ENCODE peak calls at places on chromosomes 2 and 18, in seven cellular contexts. B is GM23338, Y is left ventricle myocardium inferior, V is Peyer's patch, F is cardiac muscle cell, H is thyroid gland, E is colonic mucosa. C is an unnamed sample.

GRCh38 chr2:169507698-169508097 is 1.8 kb upstream of the KLHL41 start:
- DNase-seq in Y (no peak), H (no peak), E (no peak), F (peak; percentile 58), B (no peak), V (no peak), C (no peak)

GRCh38 chr2:33620-34019 is 12.7 kb downstream of the FAM110C start:
- DNase-seq in V (no peak), H (no peak), Y (no peak), B (no peak), E (peak; percentile 75), F (no peak), C (no peak)

GRCh38 chr2:164697688-164698290 is 76.5 kb upstream of the GRB14 start:
- DNase-seq in V (no peak), F (peak; percentile 18), H (no peak), Y (no peak), B (peak; percentile 73), E (no peak), C (no peak)

GRCh38 chr18:74139888-74140287 is 7.7 kb downstream of the FBXO15 start:
- DNase-seq in V (no peak), F (peak; percentile 43), H (no peak), Y (no peak), E (no peak), B (no peak), C (no peak)

GRCh38 chr2:161426788-161427412 is 10.8 kb downstream of the TBR1 start:
- DNase-seq in B (peak; percentile 43), F (peak; percentile 55), E (peak; percentile 35), H (no peak), V (no peak), Y (no peak), C (peak; percentile 47)

GRCh38 chr18:59062643-59063006 is 77.1 kb upstream of the SEC11C start:
- DNase-seq in Y (no peak), H (no peak), B (no peak), E (no peak), V (no peak), F (no peak), C (no peak)

GRCh38 chr2:80288576-80288975 is 16.0 kb downstream of the LRRTM1 start:
- DNase-seq in V (no peak), E (no peak), H (peak; percentile 69), B (peak; percentile 8), F (no peak), Y (no peak), C (peak; percentile 79)

GRCh38 chr2:23614701-23615100 is 229.7 kb downstream of the KLHL29 start:
- DNase-seq in Y (no peak), F (no peak), V (no peak), B (peak; percentile 25), H (no peak), E (no peak), C (no peak)

GRCh38 chr2:102992607-102993006 is 230.8 kb downstream of the TMEM182 start:
- DNase-seq in F (no peak), H (no peak), V (no peak), Y (no peak), B (no peak), E (no peak), C (no peak)

GRCh38 chr18:23341383-23341782 is 111.7 kb upstream of the RIOK3 start:
- DNase-seq in Y (no peak), F (no peak), B (no peak), E (no peak), H (no peak), V (no peak), C (no peak)

GRCh38 chr2:66790651-66791181 is 355.8 kb downstream of the MEIS1 start:
- DNase-seq in Y (no peak), B (no peak), V (no peak), F (peak; percentile 24), H (no peak), E (peak; percentile 18), C (no peak)

GRCh38 chr2:191976436-191976835 is 129.5 kb upstream of the CAVIN2 start:
- DNase-seq in B (no peak), Y (no peak), E (no peak), V (no peak), F (peak; percentile 76), H (no peak), C (no peak)

GRCh38 chr2:26847663-26848335 is at the start of gene DPYSL5:
- DNase-seq in F (no peak), V (no peak), Y (no peak), B (peak; percentile 94), E (no peak), H (no peak), C (peak; percentile 73)

GRCh38 chr18:3452750-3453539 is 3.0 kb downstream of the TGIF1 start:
- DNase-seq in B (no peak), Y (no peak), V (no peak), E (peak; percentile 34), F (peak; percentile 40), H (no peak), C (no peak)

GRCh38 chr18:3454365-3455089 is 4.6 kb downstream of the TGIF1 start:
- DNase-seq in H (peak; percentile 37), Y (no peak), V (no peak), F (peak; percentile 78), E (peak; percentile 71), B (peak; percentile 84), C (no peak)

GRCh38 chr18:3451989-3452749 is 2.2 kb downstream of the TGIF1 start:
- DNase-seq in H (peak; percentile 82), E (peak; percentile 84), F (peak; percentile 78), B (peak; percentile 54), V (peak; percentile 78), Y (peak; percentile 44), C (no peak)

GRCh38 chr18:3455090-3455640 is 5.2 kb downstream of the TGIF1 start:
- DNase-seq in Y (no peak), F (no peak), B (peak; percentile 64), V (no peak), H (no peak), E (no peak), C (no peak)

DNA sequence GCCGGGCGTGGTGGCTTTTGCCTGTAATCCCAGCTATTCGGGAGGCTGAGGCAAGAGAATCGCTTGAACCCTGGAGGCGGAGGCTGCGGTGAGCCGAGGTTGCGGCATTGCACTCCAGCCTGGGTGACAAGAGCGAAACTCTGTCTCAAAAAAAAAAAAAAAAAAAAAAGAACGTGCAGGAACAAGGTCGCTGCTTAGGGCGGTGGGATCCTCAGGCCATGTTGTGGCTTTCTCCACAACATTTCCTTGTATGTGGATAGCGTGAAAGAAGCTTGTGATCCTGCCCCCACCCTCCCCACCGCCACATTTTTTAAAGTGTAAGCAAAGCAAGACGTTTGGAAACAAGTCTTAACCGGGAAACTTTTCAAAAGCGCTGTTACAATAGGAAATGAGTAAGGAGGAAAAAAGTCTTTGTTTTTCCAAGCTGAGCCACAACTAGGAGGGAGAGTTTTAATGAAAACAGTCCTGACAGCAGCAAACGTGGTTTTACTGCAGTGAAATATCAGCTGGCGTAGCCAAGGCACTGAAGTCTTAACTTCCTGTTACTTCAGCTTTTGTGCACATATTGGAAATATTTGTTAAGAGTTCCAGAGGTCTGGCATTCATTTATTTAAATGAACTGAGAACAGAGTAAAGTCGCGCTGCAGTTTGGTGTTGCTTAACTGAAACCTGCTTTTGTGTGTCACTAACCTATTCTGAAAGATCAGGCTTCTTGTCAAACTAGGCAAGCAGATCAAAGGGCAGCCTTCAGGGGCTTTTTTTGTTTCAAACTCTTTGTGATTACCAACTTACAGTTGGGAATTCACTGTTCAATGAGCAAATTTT is 3.8 kb downstream of the TGIF1 start:
- DNase-seq in E (peak; percentile 67), B (peak; percentile 59), Y (peak; percentile 20), V (peak; percentile 54), F (peak; percentile 96), H (peak; percentile 57), C (no peak)
- H3K4me3 ChIP-seq in E (peak overlapping the region; percentile 68), B (peak overlapping the region; percentile 83), Y (peak overlapping the region; percentile 91), V (peak overlapping the region; percentile 0), F (peak overlapping the region; percentile 97), H (no peak overlapping the region), C (peak overlapping the region; percentile 52)

GRCh38 chr2:95051636-95052035 is 26.1 kb downstream of the MAL start:
- DNase-seq in E (no peak), V (no peak), F (no peak), Y (no peak), H (no peak), B (no peak), C (no peak)

GRCh38 chr2:95049088-95049955 is 23.8 kb downstream of the MAL start:
- DNase-seq in H (peak; percentile 54), B (no peak), V (peak; percentile 23), Y (no peak), E (no peak), F (no peak), C (no peak)

GRCh38 chr2:95047629-95048510 is 22.4 kb downstream of the MAL start:
- DNase-seq in H (peak; percentile 97), Y (no peak), F (no peak), B (no peak), V (peak; percentile 35), E (no peak), C (no peak)

GRCh38 chr2:95050385-95051300 is 25.1 kb downstream of the MAL start:
- DNase-seq in Y (no peak), E (no peak), H (no peak), B (no peak), V (peak; percentile 16), F (peak; percentile 11), C (no peak)

DNA sequence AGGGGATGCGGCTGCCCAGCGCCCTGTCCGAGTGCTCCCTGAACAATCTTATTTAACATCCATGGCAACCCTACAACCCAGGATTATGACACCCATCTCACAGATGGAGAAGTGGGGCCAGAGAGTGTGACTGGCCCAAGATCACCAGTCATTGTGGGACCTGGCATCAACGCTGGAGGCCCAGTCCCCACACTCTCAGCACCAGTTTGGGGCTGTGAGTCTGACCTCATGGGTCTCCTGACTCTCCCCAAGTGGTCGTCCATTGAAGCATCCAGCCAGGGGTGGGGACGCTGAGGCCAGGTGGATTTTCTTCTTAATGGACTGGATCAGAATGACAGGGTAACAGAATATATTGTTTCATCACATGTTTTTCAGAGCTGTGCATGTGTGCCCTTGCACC is 24.5 kb downstream of the MAL start:
- DNase-seq in B (no peak), Y (no peak), H (no peak), F (no peak), V (peak; percentile 19), E (no peak), C (no peak)
- H3K27ac ChIP-seq in B (no peak overlapping the region), Y (no peak overlapping the region), H (no peak overlapping the region), F (no peak overlapping the region), V (no peak overlapping the region), E (no peak overlapping the region), C (no peak overlapping the region)

DNA sequence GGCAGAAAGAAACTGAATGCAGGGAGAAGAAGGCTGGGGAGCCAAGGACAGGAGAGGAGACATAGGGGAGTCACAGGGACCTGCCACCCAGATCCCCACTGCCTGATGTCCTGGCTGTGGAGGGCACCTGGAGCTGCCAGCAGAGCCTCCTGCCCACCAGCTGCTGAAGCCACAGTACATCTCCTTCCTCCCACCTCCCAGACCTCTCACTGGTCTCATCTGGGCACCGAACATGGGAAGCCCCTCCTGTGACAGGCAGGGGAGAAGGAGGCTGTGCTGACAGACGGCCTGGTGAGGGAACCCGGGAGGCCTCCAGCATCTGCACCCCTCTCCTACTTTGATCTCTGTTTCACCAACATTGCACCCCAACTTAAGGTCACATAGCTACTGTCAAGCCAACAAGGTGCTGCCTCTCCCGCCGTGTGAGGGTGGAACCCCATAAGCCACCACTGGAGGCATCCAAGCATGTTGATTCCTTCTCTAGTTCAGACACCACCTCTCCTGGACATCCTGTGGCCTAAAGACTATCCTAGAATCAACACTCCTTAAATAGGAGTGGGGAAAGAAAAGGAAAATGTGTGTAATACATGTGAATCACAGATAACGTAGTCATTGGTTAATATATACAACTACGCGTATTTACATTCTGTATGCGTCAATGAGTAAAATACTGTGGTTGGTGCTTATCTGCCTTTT is 3.6 kb upstream of the RNPEPL1 start:
- DNase-seq in E (peak; percentile 23), V (peak; percentile 45), H (no peak), B (no peak), F (peak; percentile 79), Y (no peak), C (no peak)
- TF ChIP-seq CTCF in E (no peak), V (no peak), H (no peak), B (no peak), F (peak; percentile 31), Y (no peak), C (no peak)

GRCh38 chr18:22167471-22168151 is 1.8 kb upstream of the GATA6 start:
- DNase-seq in V (peak; percentile 62), F (peak; percentile 71), E (peak; percentile 54), H (no peak), B (peak; percentile 74), Y (peak; percentile 32), C (no peak)
- H3K4me3 ChIP-seq in V (no peak overlapping the region), F (peak overlapping the region; percentile 94), E (peak overlapping the region; percentile 82), H (no peak overlapping the region), B (peak overlapping the region; percentile 82), Y (peak overlapping the region; percentile 99), C (no peak overlapping the region)